ENCODE peak calls at places on chromosomes 6 and 20, in eight cellular contexts. N, M, F, T, Y, D, I and J are unnamed samples.

GRCh38 chr6:51725155-51725554 is 362.3 kb downstream of the PKHD1 start:
- DNase-seq in T (no peak), D (no peak), M (no peak), Y (no peak), N (no peak), F (no peak), I (no peak), J (no peak)

GRCh38 chr20:26163890-26164289 is 467.2 kb upstream of the ZNF337 start:
- DNase-seq in M (no peak), D (no peak), T (no peak), Y (peak; percentile 26), I (peak; percentile 33), N (peak; percentile 70), F (peak; percentile 95), J (peak; percentile 1)

GRCh38 chr6:148157841-148158240 is 184.8 kb upstream of the SASH1 start:
- DNase-seq in Y (no peak), N (no peak), I (no peak), F (no peak), D (no peak), M (no peak), T (no peak), J (no peak)

GRCh38 chr6:3291987-3292386 is 33.2 kb downstream of the PSMG4 start:
- DNase-seq in N (no peak), D (no peak), M (no peak), I (no peak), T (no peak), Y (no peak), F (no peak), J (no peak)

GRCh38 chr6:168877821-168878282 is 375.8 kb downstream of the THBS2 start:
- DNase-seq in T (no peak), F (no peak), D (peak; percentile 60), Y (no peak), M (peak; percentile 66), N (no peak), I (peak; percentile 4), J (no peak)

GRCh38 chr20:32510601-32511357 is 74.4 kb downstream of the NOL4L start:
- DNase-seq in N (no peak), I (no peak), Y (no peak), D (peak; percentile 35), F (no peak), M (peak; percentile 58), T (no peak), J (no peak)

GRCh38 chr6:157541618-157542404 is 160.8 kb downstream of the ZDHHC14 start:
- DNase-seq in N (peak; percentile 36), I (peak; percentile 12), F (no peak), D (no peak), T (no peak), M (no peak), Y (no peak), J (no peak)

GRCh38 chr6:97440590-97441176 is 157.7 kb upstream of the MMS22L start:
- DNase-seq in I (peak; percentile 32), M (no peak), F (peak; percentile 30), N (peak; percentile 12), T (no peak), Y (no peak), D (no peak), J (peak; percentile 94)

GRCh38 chr6:90216081-90216977 is 80.3 kb downstream of the BACH2 start:
- DNase-seq in D (no peak), F (peak; percentile 84), I (peak; percentile 49), Y (no peak), N (peak; percentile 35), M (no peak), T (no peak), J (no peak)

GRCh38 chr20:43096471-43096870 is 93.2 kb downstream of the PTPRT start:
- DNase-seq in T (no peak), N (no peak), I (no peak), D (no peak), M (no peak), Y (no peak), F (no peak), J (no peak)

GRCh38 chr6:155154158-155154830 is 109.5 kb upstream of the CLDN20 start:
- DNase-seq in T (no peak), Y (peak; percentile 78), N (peak; percentile 96), D (no peak), I (peak; percentile 80), M (no peak), F (peak; percentile 96), J (peak; percentile 57)

GRCh38 chr6:11272491-11273192 is 40.2 kb upstream of the NEDD9 start:
- DNase-seq in T (no peak), Y (no peak), F (no peak), I (no peak), N (no peak), M (no peak), D (no peak), J (no peak)

GRCh38 chr6:29965873-29966601 is 23.7 kb downstream of the HLA-A start:
- DNase-seq in D (peak; percentile 91), M (peak; percentile 92), Y (no peak), I (peak; percentile 43), F (peak; percentile 15), T (peak; percentile 65), N (peak; percentile 57), J (peak; percentile 85)
- H3K4me3 ChIP-seq in D (no peak overlapping the region), M (peak overlapping the region; percentile 25), Y (peak overlapping the region; percentile 56), I (peak overlapping the region; percentile 16), F (peak overlapping the region; percentile 23), T (peak overlapping the region; percentile 23), N (peak overlapping the region; percentile 8), J (peak overlapping the region; percentile 44)

GRCh38 chr20:1309439-1309847 is 19.5 kb downstream of the SDCBP2 start:
- DNase-seq in T (no peak), M (no peak), F (no peak), Y (no peak), D (no peak), N (no peak), I (no peak), J (no peak)
- TF ChIP-seq CTCF in T (no peak), M (no peak), F (no peak), Y (no peak), D (no peak), N (no peak), I (no peak), J (no peak)

DNA sequence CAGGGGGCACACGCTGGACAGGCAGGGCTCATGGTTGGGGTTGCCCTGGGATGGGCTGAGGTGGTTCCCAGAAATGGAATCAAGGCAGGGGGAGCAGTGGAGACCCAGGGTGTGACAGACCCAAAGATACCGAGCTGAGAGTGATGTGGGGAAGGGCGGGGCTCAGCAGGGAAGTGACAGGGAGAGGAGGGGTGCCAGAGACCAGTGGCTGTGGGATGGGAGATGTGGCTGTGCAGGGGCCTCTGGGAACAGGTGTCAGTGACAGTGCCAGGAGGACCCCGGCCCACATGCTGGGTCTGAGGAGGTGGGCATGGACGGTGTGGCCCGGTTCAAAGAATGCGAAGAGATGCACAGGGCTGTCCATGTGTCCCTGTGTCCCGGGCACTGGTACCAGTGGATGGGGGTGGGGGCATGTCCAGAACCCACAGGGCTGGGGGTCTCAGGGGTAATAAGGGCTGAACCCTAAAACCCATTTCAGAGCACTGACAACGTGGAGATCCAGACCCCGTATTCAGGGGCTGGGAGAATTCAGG is 1.0 kb downstream of the CABLES2 start:
- DNase-seq in D (no peak), T (no peak), I (no peak), Y (no peak), M (no peak), N (no peak), F (no peak), J (no peak)
- H3K27ac ChIP-seq in D (peak overlapping the region; percentile 6), T (peak overlapping the region; percentile 52), I (no peak overlapping the region), Y (no peak overlapping the region), M (peak overlapping the region; percentile 64), N (no peak overlapping the region), F (no peak overlapping the region), J (peak overlapping the region; percentile 57)

DNA sequence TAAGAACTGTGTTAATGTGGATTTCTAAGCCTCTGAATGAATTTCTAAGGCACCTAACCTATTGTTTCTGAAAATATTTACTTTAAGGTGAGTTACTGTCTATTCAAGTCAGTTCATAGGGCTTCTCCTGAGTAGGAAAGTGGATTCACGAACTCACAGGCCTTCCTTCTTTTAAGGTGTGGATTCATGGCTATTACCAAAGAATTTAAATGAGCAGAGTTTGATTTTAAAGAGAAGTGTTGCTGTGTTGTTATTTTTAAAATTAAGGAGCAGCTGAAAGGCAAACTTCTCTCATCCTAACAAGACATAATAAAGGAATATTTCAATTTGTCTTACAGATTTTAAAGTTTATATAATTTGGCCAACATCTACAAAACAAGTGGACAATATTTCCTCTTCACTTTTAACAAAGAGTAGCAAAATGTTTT is 436 bp upstream of the TSPYL4 start:
- DNase-seq in Y (no peak), N (no peak), D (no peak), I (no peak), T (no peak), M (no peak), F (no peak), J (no peak)
- H3K4me3 ChIP-seq in Y (peak overlapping the region; percentile 97), N (peak overlapping the region; percentile 90), D (peak overlapping the region; percentile 97), I (peak overlapping the region; percentile 99), T (peak overlapping the region; percentile 70), M (peak overlapping the region; percentile 84), F (peak overlapping the region; percentile 91), J (peak overlapping the region; percentile 81)

DNA sequence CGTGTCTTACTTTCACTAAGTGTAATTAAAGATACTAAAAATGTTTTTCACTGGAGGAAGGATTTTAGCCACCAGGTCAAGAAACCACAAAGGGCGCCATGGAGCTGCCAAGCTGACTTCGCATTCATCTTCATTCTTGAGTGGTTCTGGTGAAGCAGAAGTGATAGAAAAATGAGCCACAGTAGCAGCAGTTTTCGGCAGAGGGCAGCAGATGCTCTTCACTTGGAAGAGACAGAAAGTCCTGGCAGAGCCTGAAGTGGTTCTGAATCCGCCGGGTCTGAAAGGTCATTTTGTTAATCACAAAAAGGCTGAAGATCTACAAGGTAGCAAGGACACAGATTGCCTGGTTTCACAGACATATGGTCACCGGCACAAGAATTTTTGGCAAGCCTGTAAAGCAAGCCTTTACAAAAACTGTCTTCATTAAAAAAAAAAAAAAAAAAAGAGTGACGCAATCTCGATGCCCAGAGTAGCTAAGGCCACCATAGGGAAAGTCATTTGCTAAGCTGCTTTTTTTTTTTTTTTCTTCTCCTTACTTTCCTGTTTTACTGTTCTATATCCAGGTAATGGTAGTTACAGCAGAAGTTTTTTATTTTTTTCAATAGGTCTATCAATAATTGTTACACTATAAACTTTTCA is 345.1 kb upstream of the AGPAT4 start:
- DNase-seq in Y (no peak), D (peak; percentile 35), M (no peak), T (peak; percentile 21), N (no peak), F (peak; percentile 74), I (peak; percentile 75), J (peak; percentile 74)
- TF ChIP-seq CTCF in Y (peak; percentile 22), D (peak; percentile 36), M (no peak), T (no peak), N (no peak), F (peak; percentile 63), I (peak; percentile 51), J (peak; percentile 69)

GRCh38 chr20:47275548-47275947 is 81.0 kb downstream of the ZMYND8 start:
- DNase-seq in M (no peak), T (no peak), Y (no peak), D (no peak), F (no peak), N (no peak), I (no peak), J (no peak)
- H3K27ac ChIP-seq in M (peak overlapping the region; percentile 63), T (no peak overlapping the region), Y (peak overlapping the region; percentile 87), D (no peak overlapping the region), F (peak overlapping the region; percentile 97), N (peak overlapping the region; percentile 90), I (no peak overlapping the region), J (no peak overlapping the region)